ENCODE peak calls at places on chromosomes 4 and X, in nine cellular contexts. One of them, this sample, is unnamed. For H3K4me1, the result is how much of the 10 kb centered on the place peaks cover.

GRCh38 chrX:76555816-76556215 is 128.3 kb downstream of the MAGEE1 start:
- DNase-seq in neural progenitor cell: peak
- DNase-seq in kidney: no peak
- DNase-seq in left ventricle myocardium inferior: no peak
- DNase-seq in keratinocyte: no peak
- DNase-seq in H9: peak
- DNase-seq in aorta: no peak
- DNase-seq in stomach: no peak
- DNase-seq in neuronal stem cell: peak
- DNase-seq in this sample: no peak

GRCh38 chr4:128306992-128307581 is 19.5 kb upstream of the PGRMC2 start:
- DNase-seq in H9: no peak
- DNase-seq in neuronal stem cell: no peak
- DNase-seq in keratinocyte: no peak
- DNase-seq in left ventricle myocardium inferior: no peak
- DNase-seq in kidney: no peak
- DNase-seq in aorta: no peak
- DNase-seq in neural progenitor cell: no peak
- DNase-seq in stomach: no peak
- DNase-seq in this sample: no peak

GRCh38 chr4:176451441-176451840 is 131.7 kb downstream of the SPCS3 start:
- DNase-seq in neural progenitor cell: peak
- DNase-seq in aorta: no peak
- DNase-seq in kidney: no peak
- DNase-seq in left ventricle myocardium inferior: no peak
- DNase-seq in H9: no peak
- DNase-seq in neuronal stem cell: peak
- DNase-seq in keratinocyte: no peak
- DNase-seq in stomach: no peak
- DNase-seq in this sample: no peak

GRCh38 chr4:169014581-169014980 is 4.5 kb upstream of the CBR4 start:
- DNase-seq in neural progenitor cell: no peak
- DNase-seq in kidney: no peak
- DNase-seq in neuronal stem cell: no peak
- DNase-seq in aorta: no peak
- DNase-seq in keratinocyte: peak
- DNase-seq in stomach: no peak
- DNase-seq in left ventricle myocardium inferior: no peak
- DNase-seq in H9: no peak
- DNase-seq in this sample: no peak

GRCh38 chr4:81508786-81509574 is 37.3 kb upstream of the RASGEF1B start:
- DNase-seq in stomach: no peak
- DNase-seq in kidney: no peak
- DNase-seq in left ventricle myocardium inferior: no peak
- DNase-seq in neural progenitor cell: no peak
- DNase-seq in neuronal stem cell: no peak
- DNase-seq in H9: no peak
- DNase-seq in aorta: no peak
- DNase-seq in keratinocyte: no peak
- DNase-seq in this sample: no peak

GRCh38 chr4:150308824-150309472 is 230.7 kb downstream of the DCLK2 start:
- DNase-seq in stomach: no peak
- DNase-seq in aorta: no peak
- DNase-seq in left ventricle myocardium inferior: no peak
- DNase-seq in neural progenitor cell: no peak
- DNase-seq in neuronal stem cell: no peak
- DNase-seq in keratinocyte: no peak
- DNase-seq in kidney: no peak
- DNase-seq in H9: no peak
- DNase-seq in this sample: no peak

GRCh38 chr4:181860157-181860556 is 383.0 kb upstream of the TENM3 start:
- DNase-seq in neuronal stem cell: no peak
- DNase-seq in H9: no peak
- DNase-seq in stomach: no peak
- DNase-seq in left ventricle myocardium inferior: no peak
- DNase-seq in aorta: no peak
- DNase-seq in kidney: no peak
- DNase-seq in keratinocyte: no peak
- DNase-seq in neural progenitor cell: no peak
- DNase-seq in this sample: peak

GRCh38 chr4:108874806-108875205 is 112.0 kb upstream of the ETNPPL start:
- DNase-seq in left ventricle myocardium inferior: no peak
- DNase-seq in neuronal stem cell: no peak
- DNase-seq in H9: no peak
- DNase-seq in aorta: no peak
- DNase-seq in stomach: no peak
- DNase-seq in kidney: no peak
- DNase-seq in keratinocyte: no peak
- DNase-seq in neural progenitor cell: no peak
- DNase-seq in this sample: no peak

GRCh38 chrX:7264399-7264798 is 116.4 kb upstream of the PUDP start:
- DNase-seq in aorta: no peak
- DNase-seq in neural progenitor cell: no peak
- DNase-seq in stomach: no peak
- DNase-seq in H9: no peak
- DNase-seq in neuronal stem cell: no peak
- DNase-seq in keratinocyte: no peak
- DNase-seq in kidney: no peak
- DNase-seq in left ventricle myocardium inferior: no peak
- DNase-seq in this sample: no peak

GRCh38 chr4:153547520-153547919 is 81.4 kb downstream of the TMEM131L start:
- DNase-seq in aorta: no peak
- DNase-seq in neuronal stem cell: no peak
- DNase-seq in left ventricle myocardium inferior: no peak
- DNase-seq in stomach: no peak
- DNase-seq in neural progenitor cell: no peak
- DNase-seq in kidney: no peak
- DNase-seq in H9: no peak
- DNase-seq in keratinocyte: no peak
- DNase-seq in this sample: no peak

GRCh38 chrX:1170243-1170642 is 42.2 kb downstream of the CRLF2 start:
- DNase-seq in left ventricle myocardium inferior: no peak
- DNase-seq in neural progenitor cell: peak
- DNase-seq in aorta: no peak
- DNase-seq in H9: no peak
- DNase-seq in neuronal stem cell: no peak
- DNase-seq in keratinocyte: no peak
- DNase-seq in kidney: no peak
- DNase-seq in stomach: no peak
- DNase-seq in this sample: no peak

GRCh38 chrX:1167918-1168481 is 44.4 kb downstream of the CRLF2 start:
- DNase-seq in H9: no peak
- DNase-seq in neural progenitor cell: no peak
- DNase-seq in left ventricle myocardium inferior: no peak
- DNase-seq in stomach: no peak
- DNase-seq in keratinocyte: no peak
- DNase-seq in aorta: no peak
- DNase-seq in neuronal stem cell: no peak
- DNase-seq in kidney: no peak
- DNase-seq in this sample: no peak

GRCh38 chrX:1165535-1166196 is 46.8 kb downstream of the CRLF2 start:
- DNase-seq in stomach: no peak
- DNase-seq in kidney: no peak
- DNase-seq in left ventricle myocardium inferior: no peak
- DNase-seq in neuronal stem cell: no peak
- DNase-seq in keratinocyte: no peak
- DNase-seq in aorta: peak
- DNase-seq in H9: no peak
- DNase-seq in neural progenitor cell: peak
- DNase-seq in this sample: no peak

GRCh38 chrX:1169198-1169597 is 43.3 kb downstream of the CRLF2 start:
- DNase-seq in kidney: no peak
- DNase-seq in H9: no peak
- DNase-seq in neural progenitor cell: no peak
- DNase-seq in keratinocyte: no peak
- DNase-seq in neuronal stem cell: no peak
- DNase-seq in left ventricle myocardium inferior: no peak
- DNase-seq in stomach: no peak
- DNase-seq in aorta: no peak
- DNase-seq in this sample: no peak

GRCh38 chrX:1167466-1167865 is 45.0 kb downstream of the CRLF2 start:
- DNase-seq in keratinocyte: no peak
- DNase-seq in aorta: no peak
- DNase-seq in kidney: no peak
- DNase-seq in left ventricle myocardium inferior: no peak
- DNase-seq in stomach: no peak
- DNase-seq in neural progenitor cell: no peak
- DNase-seq in H9: no peak
- DNase-seq in neuronal stem cell: no peak
- DNase-seq in this sample: no peak
- H3K4me1 ChIP-seq in keratinocyte: under half
- H3K4me1 ChIP-seq in aorta: under half
- H3K4me1 ChIP-seq in kidney: under half
- H3K4me1 ChIP-seq in left ventricle myocardium inferior: under half
- H3K4me1 ChIP-seq in stomach: under half
- H3K4me1 ChIP-seq in neural progenitor cell: under half
- H3K4me1 ChIP-seq in H9: under half
- H3K4me1 ChIP-seq in neuronal stem cell: under half
- H3K4me1 ChIP-seq in this sample: under half

GRCh38 chrX:56762707-56763555 is 33.9 kb downstream of the NBDY start:
- DNase-seq in neuronal stem cell: no peak
- DNase-seq in aorta: no peak
- DNase-seq in kidney: peak
- DNase-seq in left ventricle myocardium inferior: no peak
- DNase-seq in H9: no peak
- DNase-seq in stomach: no peak
- DNase-seq in neural progenitor cell: no peak
- DNase-seq in keratinocyte: no peak
- DNase-seq in this sample: no peak

GRCh38 chrX:56762220-56762619 is 33.2 kb downstream of the NBDY start:
- DNase-seq in stomach: no peak
- DNase-seq in H9: no peak
- DNase-seq in neural progenitor cell: no peak
- DNase-seq in left ventricle myocardium inferior: no peak
- DNase-seq in aorta: no peak
- DNase-seq in kidney: no peak
- DNase-seq in neuronal stem cell: no peak
- DNase-seq in keratinocyte: no peak
- DNase-seq in this sample: no peak

GRCh38 chrX:56759736-56760409 is 30.8 kb downstream of the NBDY start:
- DNase-seq in stomach: no peak
- DNase-seq in neural progenitor cell: no peak
- DNase-seq in H9: no peak
- DNase-seq in neuronal stem cell: no peak
- DNase-seq in kidney: peak
- DNase-seq in left ventricle myocardium inferior: no peak
- DNase-seq in aorta: no peak
- DNase-seq in keratinocyte: no peak
- DNase-seq in this sample: no peak

GRCh38 chrX:56763556-56764152 is 34.6 kb downstream of the NBDY start:
- DNase-seq in aorta: peak
- DNase-seq in stomach: peak
- DNase-seq in keratinocyte: no peak
- DNase-seq in neural progenitor cell: peak
- DNase-seq in kidney: peak
- DNase-seq in neuronal stem cell: no peak
- DNase-seq in H9: peak
- DNase-seq in left ventricle myocardium inferior: no peak
- DNase-seq in this sample: no peak

DNA sequence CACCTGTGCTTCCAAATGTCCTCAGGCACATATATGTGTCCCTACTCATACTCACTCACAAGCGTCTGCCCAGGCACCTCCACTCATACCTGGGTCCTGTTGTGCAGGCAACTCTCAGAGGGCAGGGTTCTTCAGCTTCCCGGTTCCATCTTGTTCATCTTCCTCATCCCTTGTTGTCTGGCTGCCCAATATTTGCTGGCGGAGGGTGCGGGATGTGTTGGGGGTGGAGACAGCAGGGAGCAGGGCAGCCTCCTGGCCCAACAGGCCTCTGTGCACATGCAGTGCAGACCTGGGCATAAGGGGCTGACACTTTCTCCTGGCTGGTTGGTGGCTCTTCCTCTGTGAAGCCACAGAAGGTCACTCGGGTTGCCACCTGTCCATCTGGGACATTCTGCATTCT is 32.1 kb downstream of the NBDY start:
- DNase-seq in aorta: no peak
- DNase-seq in neural progenitor cell: no peak
- DNase-seq in stomach: no peak
- DNase-seq in kidney: peak
- DNase-seq in left ventricle myocardium inferior: no peak
- DNase-seq in H9: no peak
- DNase-seq in neuronal stem cell: no peak
- DNase-seq in keratinocyte: no peak
- DNase-seq in this sample: no peak
- H3K4me1 ChIP-seq in aorta: under half
- H3K4me1 ChIP-seq in neural progenitor cell: under half
- H3K4me1 ChIP-seq in stomach: under half
- H3K4me1 ChIP-seq in kidney: under half
- H3K4me1 ChIP-seq in left ventricle myocardium inferior: under half
- H3K4me1 ChIP-seq in H9: under half
- H3K4me1 ChIP-seq in neuronal stem cell: under half
- H3K4me1 ChIP-seq in keratinocyte: under half
- H3K4me1 ChIP-seq in this sample: under half

GRCh38 chr4:40204507-40205258 is 7.9 kb downstream of the RHOH start:
- DNase-seq in keratinocyte: no peak
- DNase-seq in neural progenitor cell: no peak
- DNase-seq in left ventricle myocardium inferior: no peak
- DNase-seq in aorta: no peak
- DNase-seq in neuronal stem cell: no peak
- DNase-seq in kidney: no peak
- DNase-seq in H9: no peak
- DNase-seq in stomach: no peak
- DNase-seq in this sample: no peak
- H3K4me1 ChIP-seq in keratinocyte: under half
- H3K4me1 ChIP-seq in neural progenitor cell: under half
- H3K4me1 ChIP-seq in left ventricle myocardium inferior: under half
- H3K4me1 ChIP-seq in aorta: under half
- H3K4me1 ChIP-seq in neuronal stem cell: under half
- H3K4me1 ChIP-seq in kidney: under half
- H3K4me1 ChIP-seq in H9: under half
- H3K4me1 ChIP-seq in stomach: under half
- H3K4me1 ChIP-seq in this sample: under half

GRCh38 chrX:11472879-11473278 is 179.7 kb downstream of the AMELX start:
- DNase-seq in H9: no peak
- DNase-seq in kidney: no peak
- DNase-seq in stomach: no peak
- DNase-seq in neuronal stem cell: no peak
- DNase-seq in keratinocyte: no peak
- DNase-seq in aorta: no peak
- DNase-seq in neural progenitor cell: no peak
- DNase-seq in left ventricle myocardium inferior: no peak
- DNase-seq in this sample: peak

GRCh38 chrX:11472381-11472780 is 179.2 kb downstream of the AMELX start:
- DNase-seq in left ventricle myocardium inferior: no peak
- DNase-seq in kidney: no peak
- DNase-seq in H9: no peak
- DNase-seq in aorta: no peak
- DNase-seq in stomach: no peak
- DNase-seq in neural progenitor cell: no peak
- DNase-seq in keratinocyte: no peak
- DNase-seq in neuronal stem cell: no peak
- DNase-seq in this sample: no peak

GRCh38 chrX:11478036-11478435 is 184.8 kb downstream of the AMELX start:
- DNase-seq in kidney: no peak
- DNase-seq in neural progenitor cell: no peak
- DNase-seq in neuronal stem cell: no peak
- DNase-seq in aorta: no peak
- DNase-seq in stomach: no peak
- DNase-seq in keratinocyte: no peak
- DNase-seq in H9: no peak
- DNase-seq in left ventricle myocardium inferior: no peak
- DNase-seq in this sample: no peak

GRCh38 chrX:11474021-11474420 is 180.8 kb downstream of the AMELX start:
- DNase-seq in H9: no peak
- DNase-seq in kidney: no peak
- DNase-seq in left ventricle myocardium inferior: no peak
- DNase-seq in keratinocyte: no peak
- DNase-seq in aorta: no peak
- DNase-seq in stomach: no peak
- DNase-seq in neuronal stem cell: no peak
- DNase-seq in neural progenitor cell: no peak
- DNase-seq in this sample: no peak

GRCh38 chrX:11474576-11474975 is 181.4 kb downstream of the AMELX start:
- DNase-seq in neuronal stem cell: no peak
- DNase-seq in aorta: no peak
- DNase-seq in stomach: no peak
- DNase-seq in left ventricle myocardium inferior: no peak
- DNase-seq in neural progenitor cell: no peak
- DNase-seq in kidney: no peak
- DNase-seq in H9: no peak
- DNase-seq in keratinocyte: no peak
- DNase-seq in this sample: no peak
- H3K4me1 ChIP-seq in neuronal stem cell: under half
- H3K4me1 ChIP-seq in aorta: under half
- H3K4me1 ChIP-seq in stomach: under half
- H3K4me1 ChIP-seq in left ventricle myocardium inferior: under half
- H3K4me1 ChIP-seq in neural progenitor cell: under half
- H3K4me1 ChIP-seq in kidney: under half
- H3K4me1 ChIP-seq in H9: under half
- H3K4me1 ChIP-seq in keratinocyte: under half
- H3K4me1 ChIP-seq in this sample: under half

This sample was measured in heart right ventricle.